ENCODE peak calls at places on chromosomes 2 and 18, in seven cellular contexts. O is SJSA1, M is adrenal gland, Z is fibroblast of lung, E is DND-41, S is adipocyte, J is neural progenitor cell. G is an unnamed sample.

GRCh38 chr2:121375621-121376159 is 90.7 kb upstream of the TFCP2L1 start:
- DNase-seq in O (no peak), M (no peak), Z (peak; percentile 66), E (no peak), S (peak; percentile 52), J (no peak), G (no peak)

GRCh38 chr2:18356676-18357075 is 203.8 kb downstream of the RDH14 start:
- DNase-seq in O (no peak), M (no peak), Z (peak; percentile 73), E (no peak), S (peak; percentile 13), J (no peak), G (no peak)

GRCh38 chr2:85866165-85866659 is 22.6 kb downstream of the ST3GAL5 start:
- DNase-seq in O (no peak), M (no peak), Z (peak; percentile 34), E (no peak), S (no peak), J (no peak), G (no peak)

GRCh38 chr2:3143602-3144001 is 234.0 kb downstream of the EIPR1 start:
- DNase-seq in O (no peak), M (no peak), Z (no peak), E (no peak), S (no peak), J (no peak), G (no peak)

GRCh38 chr2:144989580-144990270 is 469.8 kb upstream of the ZEB2 start:
- DNase-seq in O (no peak), M (no peak), Z (peak; percentile 28), E (no peak), S (no peak), J (peak; percentile 17), G (no peak)

GRCh38 chr18:9081940-9082339 is 20.6 kb upstream of the NDUFV2 start:
- DNase-seq in O (no peak), M (no peak), Z (no peak), E (no peak), S (no peak), J (no peak), G (no peak)

GRCh38 chr2:162490795-162491470 is 147.0 kb downstream of the GCA start:
- DNase-seq in O (no peak), M (no peak), Z (no peak), E (no peak), S (no peak), J (no peak), G (no peak)

GRCh38 chr2:155633060-155633839 is 699.3 kb downstream of the NR4A2 start:
- DNase-seq in O (no peak), M (no peak), Z (no peak), E (no peak), S (no peak), J (no peak), G (no peak)

GRCh38 chr2:219274392-219274921 is 4.7 kb upstream of the DNAJB2 start:
- DNase-seq in O (peak; percentile 86), M (peak; percentile 72), Z (peak; percentile 89), E (no peak), S (peak; percentile 88), J (no peak), G (no peak)

GRCh38 chr2:74555610-74556103 is 1.1 kb downstream of the DOK1 start:
- DNase-seq in O (no peak), M (no peak), Z (no peak), E (no peak), S (no peak), J (no peak), G (no peak)

GRCh38 chr2:140256080-140256479 is 1475.9 kb upstream of the NXPH2 start:
- DNase-seq in O (no peak), M (no peak), Z (peak; percentile 2), E (no peak), S (no peak), J (no peak), G (no peak)

GRCh38 chr2:176088048-176088936 is 4.2 kb upstream of the HOXD13 start:
- DNase-seq in O (peak; percentile 61), M (peak; percentile 64), Z (peak; percentile 34), E (peak; percentile 65), S (peak; percentile 88), J (peak; percentile 76), G (no peak)

GRCh38 chr2:11750917-11751316 is 4.5 kb downstream of the LPIN1 start:
- DNase-seq in O (no peak), M (no peak), Z (peak; percentile 63), E (no peak), S (no peak), J (no peak), G (no peak)

GRCh38 chr2:176521860-176522259 is 252.6 kb downstream of the MTX2 start:
- DNase-seq in O (no peak), M (no peak), Z (no peak), E (no peak), S (no peak), J (no peak), G (no peak)

GRCh38 chr18:76456018-76456750 is 38.9 kb downstream of the ZNF516 start:
- DNase-seq in O (no peak), M (peak; percentile 54), Z (peak; percentile 50), E (no peak), S (no peak), J (peak; percentile 71), G (no peak)

GRCh38 chr2:29627366-29627765 is 294.0 kb downstream of the ALK start:
- DNase-seq in O (peak; percentile 60), M (no peak), Z (peak; percentile 91), E (no peak), S (peak; percentile 42), J (no peak), G (no peak)

GRCh38 chr2:77512521-77512920 is 9.7 kb downstream of the LRRTM4 start:
- DNase-seq in O (no peak), M (no peak), Z (peak; percentile 20), E (no peak), S (no peak), J (no peak), G (no peak)

GRCh38 chr2:4585057-4585635 is 881.8 kb downstream of the DCDC2C start:
- DNase-seq in O (no peak), M (no peak), Z (no peak), E (no peak), S (no peak), J (no peak), G (no peak)

GRCh38 chr2:4591261-4591660 is 887.9 kb downstream of the DCDC2C start:
- DNase-seq in O (no peak), M (no peak), Z (no peak), E (no peak), S (no peak), J (no peak), G (no peak)

GRCh38 chr2:4588606-4589005 is 885.2 kb downstream of the DCDC2C start:
- DNase-seq in O (no peak), M (no peak), Z (no peak), E (no peak), S (no peak), J (no peak), G (no peak)
- H3K9me3 ChIP-seq in O (peaks cover 8% of the 10 kb centered on the region), M (no peaks in the 10 kb centered on the region), Z (no peaks in the 10 kb centered on the region), E (no peaks in the 10 kb centered on the region), S (no peaks in the 10 kb centered on the region), J (no peaks in the 10 kb centered on the region), G (no peaks in the 10 kb centered on the region)

GRCh38 chr18:45962461-45962860 is 4.7 kb downstream of the EPG5 start:
- DNase-seq in O (no peak), M (no peak), Z (peak; percentile 94), E (peak; percentile 43), S (peak; percentile 16), J (no peak), G (no peak)
- H3K4me3 ChIP-seq in O (no peak overlapping the region), M (no peak overlapping the region), Z (no peak overlapping the region), E (no peak overlapping the region), S (no peak overlapping the region), J (no peak overlapping the region), G (no peak overlapping the region)

GRCh38 chr2:215391531-215391930 is 44.3 kb downstream of the FN1 start:
- DNase-seq in O (no peak), M (no peak), Z (no peak), E (no peak), S (no peak), J (no peak), G (no peak)

GRCh38 chr2:215390550-215390913 is 45.3 kb downstream of the FN1 start:
- DNase-seq in O (no peak), M (no peak), Z (no peak), E (no peak), S (no peak), J (no peak), G (no peak)

GRCh38 chr2:215386566-215386965 is 49.3 kb downstream of the FN1 start:
- DNase-seq in O (no peak), M (no peak), Z (no peak), E (no peak), S (no peak), J (no peak), G (no peak)

GRCh38 chr2:215384710-215385109 is 51.2 kb downstream of the FN1 start:
- DNase-seq in O (no peak), M (no peak), Z (no peak), E (no peak), S (no peak), J (no peak), G (no peak)

DNA sequence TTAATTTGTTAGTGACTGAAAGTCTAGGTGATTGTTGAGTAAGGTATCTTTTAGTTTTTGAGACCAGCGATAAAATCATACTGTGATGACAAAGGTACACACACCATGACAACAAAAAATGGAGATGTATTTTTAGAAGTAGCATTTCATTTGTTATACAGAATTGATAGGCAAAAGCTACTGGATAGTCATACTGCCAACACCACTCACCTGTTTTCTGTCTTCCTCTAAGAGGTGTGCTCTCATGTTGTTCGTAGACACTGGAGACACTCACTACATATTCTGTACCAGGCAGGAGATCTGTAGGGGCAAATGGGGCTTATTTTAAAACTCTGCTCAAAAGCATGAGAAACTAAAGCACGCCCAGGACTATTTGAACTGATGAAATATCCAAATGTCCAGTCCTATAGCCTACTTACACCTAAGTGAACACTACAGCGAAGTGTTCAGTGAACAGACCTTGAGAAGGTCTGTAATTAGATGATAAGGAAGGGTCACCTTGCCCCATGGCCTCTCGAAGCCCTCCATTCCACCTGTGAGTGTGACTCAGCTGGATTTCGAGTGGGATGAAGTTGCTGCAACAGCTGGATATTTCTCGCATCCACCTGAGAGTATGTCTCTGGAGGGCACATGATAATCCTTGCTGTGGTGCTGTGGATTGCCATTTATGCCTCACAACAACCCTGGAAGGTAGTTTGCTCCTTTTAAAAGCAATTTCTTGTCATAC is 47.7 kb downstream of the FN1 start:
- DNase-seq in O (no peak), M (no peak), Z (no peak), E (no peak), S (no peak), J (no peak), G (no peak)
- H3K36me3 ChIP-seq in O (peaks cover 99% of the 10 kb centered on the region), M (no peaks in the 10 kb centered on the region), Z (peaks cover 42% of the 10 kb centered on the region), E (no peaks in the 10 kb centered on the region), S (peaks cover 97% of the 10 kb centered on the region), J (no peaks in the 10 kb centered on the region), G (no peaks in the 10 kb centered on the region)

DNA sequence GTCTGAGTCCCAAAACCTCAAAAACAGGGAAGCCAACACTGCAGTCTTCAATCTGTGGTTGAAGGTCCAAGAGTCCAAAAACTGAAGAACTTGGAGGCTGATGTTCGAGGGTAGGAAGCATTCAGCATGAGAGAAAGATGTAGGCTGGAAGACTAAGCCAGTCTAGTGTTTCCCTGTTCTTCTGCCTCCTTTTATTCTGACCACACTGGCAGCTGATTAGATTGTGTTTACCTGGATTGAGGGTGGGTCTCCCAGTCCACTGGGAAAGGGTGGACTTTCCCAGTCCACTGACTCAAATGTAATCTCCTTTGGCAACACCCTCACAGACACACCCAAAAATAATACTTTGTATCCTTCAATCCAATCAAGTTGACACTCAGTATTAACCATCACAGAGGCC is 27.5 kb upstream of the IL1B start:
- DNase-seq in O (no peak), M (no peak), Z (no peak), E (no peak), S (no peak), J (no peak), G (no peak)
- H3K9me3 ChIP-seq in O (no peaks in the 10 kb centered on the region), M (no peaks in the 10 kb centered on the region), Z (no peaks in the 10 kb centered on the region), E (peaks cover 26% of the 10 kb centered on the region), S (peaks cover 36% of the 10 kb centered on the region), J (peaks cover 25% of the 10 kb centered on the region), G (no peaks in the 10 kb centered on the region)